ENCODE peak calls at places on chromosome X, in seven cellular contexts. One of them, this sample, is unnamed. For H3K27me3, the result is how much of the 10 kb centered on the place peaks cover.

GRCh38 chrX:148947399-148948025 is 447.1 kb downstream of the AFF2 start:
- DNase-seq in iPS DF 6.9: no peak
- DNase-seq in mammary epithelial cell: peak
- DNase-seq in tibial artery: no peak
- DNase-seq in CD4-positive, alpha-beta memory T cell: no peak
- DNase-seq in colonic mucosa: no peak
- DNase-seq in heart right ventricle: no peak
- DNase-seq in this sample: no peak

GRCh38 chrX:144253356-144253755 is 369.5 kb downstream of the UBE2NL start:
- DNase-seq in mammary epithelial cell: no peak
- DNase-seq in heart right ventricle: no peak
- DNase-seq in colonic mucosa: no peak
- DNase-seq in iPS DF 6.9: no peak
- DNase-seq in CD4-positive, alpha-beta memory T cell: no peak
- DNase-seq in tibial artery: no peak
- DNase-seq in this sample: no peak

GRCh38 chrX:2423293-2423692 is 77.5 kb downstream of the DHRSX start:
- DNase-seq in mammary epithelial cell: peak
- DNase-seq in iPS DF 6.9: no peak
- DNase-seq in colonic mucosa: no peak
- DNase-seq in tibial artery: no peak
- DNase-seq in CD4-positive, alpha-beta memory T cell: no peak
- DNase-seq in heart right ventricle: no peak
- DNase-seq in this sample: no peak

GRCh38 chrX:130024127-130024526 is 41.7 kb downstream of the BCORL1 start:
- DNase-seq in heart right ventricle: peak
- DNase-seq in tibial artery: peak
- DNase-seq in CD4-positive, alpha-beta memory T cell: peak
- DNase-seq in mammary epithelial cell: peak
- DNase-seq in colonic mucosa: peak
- DNase-seq in iPS DF 6.9: peak
- DNase-seq in this sample: peak

GRCh38 chrX:154022716-154023115 is 3.0 kb upstream of the IRAK1 start:
- DNase-seq in colonic mucosa: no peak
- DNase-seq in CD4-positive, alpha-beta memory T cell: no peak
- DNase-seq in iPS DF 6.9: no peak
- DNase-seq in mammary epithelial cell: no peak
- DNase-seq in tibial artery: no peak
- DNase-seq in heart right ventricle: no peak
- DNase-seq in this sample: no peak

GRCh38 chrX:13805241-13805640 is 11.7 kb downstream of the GPM6B start:
- DNase-seq in tibial artery: no peak
- DNase-seq in iPS DF 6.9: no peak
- DNase-seq in heart right ventricle: no peak
- DNase-seq in CD4-positive, alpha-beta memory T cell: no peak
- DNase-seq in mammary epithelial cell: no peak
- DNase-seq in colonic mucosa: no peak
- DNase-seq in this sample: no peak

GRCh38 chrX:129161108-129161507 is 362.2 kb downstream of the SMARCA1 start:
- DNase-seq in tibial artery: no peak
- DNase-seq in mammary epithelial cell: no peak
- DNase-seq in CD4-positive, alpha-beta memory T cell: no peak
- DNase-seq in colonic mucosa: no peak
- DNase-seq in heart right ventricle: no peak
- DNase-seq in iPS DF 6.9: no peak
- DNase-seq in this sample: no peak

GRCh38 chrX:45198301-45198700 is 2.4 kb downstream of the DIPK2B start:
- DNase-seq in colonic mucosa: no peak
- DNase-seq in mammary epithelial cell: no peak
- DNase-seq in CD4-positive, alpha-beta memory T cell: no peak
- DNase-seq in tibial artery: no peak
- DNase-seq in heart right ventricle: no peak
- DNase-seq in iPS DF 6.9: no peak
- DNase-seq in this sample: no peak

GRCh38 chrX:131072871-131073571 is 14.9 kb downstream of the ARHGAP36 start:
- DNase-seq in heart right ventricle: no peak
- DNase-seq in CD4-positive, alpha-beta memory T cell: no peak
- DNase-seq in tibial artery: no peak
- DNase-seq in iPS DF 6.9: no peak
- DNase-seq in colonic mucosa: no peak
- DNase-seq in mammary epithelial cell: no peak
- DNase-seq in this sample: no peak

GRCh38 chrX:153875391-153876111 is 10.4 kb downstream of the L1CAM start:
- DNase-seq in iPS DF 6.9: no peak
- DNase-seq in tibial artery: peak
- DNase-seq in mammary epithelial cell: no peak
- DNase-seq in heart right ventricle: peak
- DNase-seq in CD4-positive, alpha-beta memory T cell: peak
- DNase-seq in colonic mucosa: peak
- DNase-seq in this sample: peak

GRCh38 chrX:64205441-64205734 is at the start of gene AMER1:
- DNase-seq in mammary epithelial cell: no peak
- DNase-seq in tibial artery: no peak
- DNase-seq in heart right ventricle: no peak
- DNase-seq in iPS DF 6.9: no peak
- DNase-seq in CD4-positive, alpha-beta memory T cell: no peak
- DNase-seq in colonic mucosa: no peak
- DNase-seq in this sample: no peak

GRCh38 chrX:128676651-128677050 is 624.4 kb upstream of the ACTRT1 start:
- DNase-seq in CD4-positive, alpha-beta memory T cell: no peak
- DNase-seq in colonic mucosa: no peak
- DNase-seq in mammary epithelial cell: no peak
- DNase-seq in iPS DF 6.9: no peak
- DNase-seq in tibial artery: no peak
- DNase-seq in heart right ventricle: no peak
- DNase-seq in this sample: no peak

GRCh38 chrX:98956014-98956413 is 1454.1 kb downstream of the PCDH19 start:
- DNase-seq in iPS DF 6.9: peak
- DNase-seq in heart right ventricle: no peak
- DNase-seq in CD4-positive, alpha-beta memory T cell: no peak
- DNase-seq in mammary epithelial cell: no peak
- DNase-seq in colonic mucosa: no peak
- DNase-seq in tibial artery: no peak
- DNase-seq in this sample: no peak

GRCh38 chrX:84155938-84156337 is 32.1 kb downstream of the RPS6KA6 start:
- DNase-seq in iPS DF 6.9: no peak
- DNase-seq in colonic mucosa: no peak
- DNase-seq in heart right ventricle: no peak
- DNase-seq in mammary epithelial cell: no peak
- DNase-seq in tibial artery: no peak
- DNase-seq in CD4-positive, alpha-beta memory T cell: no peak
- DNase-seq in this sample: no peak

GRCh38 chrX:13059676-13060499 is 15.5 kb upstream of the FAM9C start:
- DNase-seq in tibial artery: no peak
- DNase-seq in CD4-positive, alpha-beta memory T cell: no peak
- DNase-seq in mammary epithelial cell: peak
- DNase-seq in iPS DF 6.9: no peak
- DNase-seq in heart right ventricle: no peak
- DNase-seq in colonic mucosa: no peak
- DNase-seq in this sample: no peak

GRCh38 chrX:97238632-97239031 is 354.9 kb downstream of the RPA4 start:
- DNase-seq in mammary epithelial cell: no peak
- DNase-seq in colonic mucosa: no peak
- DNase-seq in tibial artery: no peak
- DNase-seq in CD4-positive, alpha-beta memory T cell: no peak
- DNase-seq in iPS DF 6.9: no peak
- DNase-seq in heart right ventricle: no peak
- DNase-seq in this sample: no peak

GRCh38 chrX:112734250-112734649 is 54.5 kb upstream of the LHFPL1 start:
- DNase-seq in mammary epithelial cell: no peak
- DNase-seq in tibial artery: peak
- DNase-seq in heart right ventricle: peak
- DNase-seq in CD4-positive, alpha-beta memory T cell: no peak
- DNase-seq in iPS DF 6.9: no peak
- DNase-seq in colonic mucosa: no peak
- DNase-seq in this sample: no peak

GRCh38 chrX:125262836-125263235 is 56.8 kb upstream of the TEX13C start:
- DNase-seq in CD4-positive, alpha-beta memory T cell: no peak
- DNase-seq in mammary epithelial cell: no peak
- DNase-seq in heart right ventricle: no peak
- DNase-seq in colonic mucosa: no peak
- DNase-seq in tibial artery: no peak
- DNase-seq in iPS DF 6.9: no peak
- DNase-seq in this sample: no peak

GRCh38 chrX:39755152-39756032 is 342.4 kb downstream of the BCOR start:
- DNase-seq in CD4-positive, alpha-beta memory T cell: no peak
- DNase-seq in iPS DF 6.9: no peak
- DNase-seq in heart right ventricle: peak
- DNase-seq in mammary epithelial cell: peak
- DNase-seq in colonic mucosa: peak
- DNase-seq in tibial artery: peak
- DNase-seq in this sample: peak

GRCh38 chrX:39905475-39905889 is 192.3 kb downstream of the BCOR start:
- DNase-seq in iPS DF 6.9: no peak
- DNase-seq in heart right ventricle: no peak
- DNase-seq in colonic mucosa: peak
- DNase-seq in tibial artery: no peak
- DNase-seq in CD4-positive, alpha-beta memory T cell: no peak
- DNase-seq in mammary epithelial cell: no peak
- DNase-seq in this sample: no peak

GRCh38 chrX:14676431-14676830 is 147.1 kb downstream of the GLRA2 start:
- DNase-seq in colonic mucosa: no peak
- DNase-seq in mammary epithelial cell: no peak
- DNase-seq in tibial artery: no peak
- DNase-seq in iPS DF 6.9: no peak
- DNase-seq in heart right ventricle: no peak
- DNase-seq in CD4-positive, alpha-beta memory T cell: no peak
- DNase-seq in this sample: no peak

GRCh38 chrX:110746014-110746413 is 49.6 kb downstream of the CHRDL1 start:
- DNase-seq in tibial artery: no peak
- DNase-seq in heart right ventricle: no peak
- DNase-seq in CD4-positive, alpha-beta memory T cell: no peak
- DNase-seq in colonic mucosa: no peak
- DNase-seq in iPS DF 6.9: no peak
- DNase-seq in mammary epithelial cell: no peak
- DNase-seq in this sample: no peak

GRCh38 chrX:44244008-44244407 is 99.5 kb downstream of the EFHC2 start:
- DNase-seq in heart right ventricle: no peak
- DNase-seq in CD4-positive, alpha-beta memory T cell: peak
- DNase-seq in colonic mucosa: no peak
- DNase-seq in iPS DF 6.9: no peak
- DNase-seq in mammary epithelial cell: peak
- DNase-seq in tibial artery: no peak
- DNase-seq in this sample: no peak

DNA sequence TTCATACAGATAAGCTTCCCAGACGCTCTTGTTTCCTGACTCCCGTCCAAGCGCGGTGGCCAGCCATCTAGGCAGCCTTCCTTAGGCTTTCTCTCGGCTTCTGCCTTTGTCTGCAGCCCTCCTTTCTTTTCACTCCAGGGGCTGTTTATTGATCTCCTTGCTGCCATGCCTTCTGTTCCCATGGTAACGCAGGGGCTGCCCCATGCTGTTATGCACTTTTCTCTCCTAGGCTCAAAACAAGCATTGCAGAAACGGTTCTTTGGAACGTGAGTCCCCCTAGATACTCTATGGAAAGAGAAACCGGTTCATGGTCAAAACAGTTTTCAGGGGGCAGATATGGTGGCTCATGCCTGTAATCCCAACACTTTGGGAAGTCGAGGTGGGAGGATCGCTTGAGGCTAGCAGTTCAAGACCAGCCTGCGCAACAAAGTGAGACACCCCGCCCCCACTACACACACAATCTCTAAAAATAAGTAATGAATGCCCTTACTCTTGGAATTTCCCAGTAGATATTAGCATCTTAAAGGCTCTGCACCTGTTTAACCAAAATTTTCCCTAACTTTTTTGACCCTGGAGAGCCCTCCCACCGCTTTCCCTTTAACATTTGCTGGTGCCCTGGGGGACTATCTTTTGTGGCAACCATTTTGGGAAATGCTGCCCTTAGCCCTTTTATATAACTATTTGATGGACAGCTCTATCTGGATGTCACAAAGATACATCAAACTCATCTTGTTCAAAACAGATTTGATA is 53.9 kb upstream of the ZNF157 start:
- DNase-seq in colonic mucosa: no peak
- DNase-seq in tibial artery: no peak
- DNase-seq in heart right ventricle: no peak
- DNase-seq in mammary epithelial cell: no peak
- DNase-seq in CD4-positive, alpha-beta memory T cell: no peak
- DNase-seq in iPS DF 6.9: no peak
- DNase-seq in this sample: no peak
- H3K27me3 ChIP-seq in colonic mucosa: under half
- H3K27me3 ChIP-seq in tibial artery: under half
- H3K27me3 ChIP-seq in heart right ventricle: under half
- H3K27me3 ChIP-seq in mammary epithelial cell: under half
- H3K27me3 ChIP-seq in CD4-positive, alpha-beta memory T cell: under half
- H3K27me3 ChIP-seq in iPS DF 6.9: under half
- H3K27me3 ChIP-seq in this sample: under half

DNA sequence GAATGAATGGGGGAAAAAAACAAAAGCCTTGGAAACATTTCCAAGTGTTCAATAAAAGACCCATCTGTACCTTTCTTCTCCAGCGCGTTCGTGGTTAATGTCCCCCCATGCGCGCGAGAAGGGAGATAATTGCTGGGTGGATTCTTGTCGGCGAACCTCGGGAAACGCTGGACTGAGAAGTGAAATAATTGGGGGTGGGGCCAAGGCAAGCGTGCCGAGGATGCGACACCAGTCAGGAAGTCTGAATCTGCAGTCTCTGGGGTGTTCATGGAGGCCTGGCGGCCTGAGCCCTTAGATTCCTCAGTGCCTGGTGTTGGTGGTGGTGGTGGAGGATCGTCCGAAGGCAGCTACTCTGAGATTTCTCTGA is 5.3 kb upstream of the ARX start:
- DNase-seq in mammary epithelial cell: no peak
- DNase-seq in iPS DF 6.9: no peak
- DNase-seq in CD4-positive, alpha-beta memory T cell: no peak
- DNase-seq in heart right ventricle: no peak
- DNase-seq in colonic mucosa: no peak
- DNase-seq in tibial artery: no peak
- DNase-seq in this sample: no peak
- H3K27me3 ChIP-seq in mammary epithelial cell: under half
- H3K27me3 ChIP-seq in iPS DF 6.9: under half
- H3K27me3 ChIP-seq in CD4-positive, alpha-beta memory T cell: under half
- H3K27me3 ChIP-seq in heart right ventricle: half or more
- H3K27me3 ChIP-seq in colonic mucosa: half or more
- H3K27me3 ChIP-seq in tibial artery: under half
- H3K27me3 ChIP-seq in this sample: half or more

GRCh38 chrX:68072016-68072415 is 361.3 kb downstream of the OPHN1 start:
- DNase-seq in colonic mucosa: no peak
- DNase-seq in CD4-positive, alpha-beta memory T cell: no peak
- DNase-seq in mammary epithelial cell: peak
- DNase-seq in tibial artery: no peak
- DNase-seq in heart right ventricle: no peak
- DNase-seq in iPS DF 6.9: no peak
- DNase-seq in this sample: no peak
- H3K27me3 ChIP-seq in colonic mucosa: under half
- H3K27me3 ChIP-seq in CD4-positive, alpha-beta memory T cell: under half
- H3K27me3 ChIP-seq in mammary epithelial cell: under half
- H3K27me3 ChIP-seq in tibial artery: under half
- H3K27me3 ChIP-seq in heart right ventricle: under half
- H3K27me3 ChIP-seq in iPS DF 6.9: under half
- H3K27me3 ChIP-seq in this sample: under half

DNA sequence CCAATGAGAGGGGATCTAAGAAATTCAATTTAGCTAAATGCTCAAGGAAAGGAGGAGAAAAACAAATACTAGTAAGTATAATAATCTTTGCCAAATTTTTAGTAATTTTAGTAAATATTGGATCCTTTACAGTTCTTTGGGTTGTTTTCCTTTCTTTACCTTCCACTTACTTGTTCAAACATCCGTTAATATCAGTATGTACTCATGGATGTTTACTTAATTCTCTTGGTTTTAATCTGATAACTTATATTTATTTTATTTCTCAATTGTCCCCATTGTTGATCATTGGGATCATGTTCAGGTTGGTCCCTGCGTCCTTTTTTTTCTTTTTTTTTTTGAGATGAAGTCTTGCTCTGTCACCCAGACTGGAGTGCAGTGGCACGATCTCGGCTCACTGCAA is 46.9 kb downstream of the SPIN2B start:
- DNase-seq in mammary epithelial cell: no peak
- DNase-seq in tibial artery: no peak
- DNase-seq in iPS DF 6.9: no peak
- DNase-seq in heart right ventricle: no peak
- DNase-seq in CD4-positive, alpha-beta memory T cell: no peak
- DNase-seq in colonic mucosa: no peak
- DNase-seq in this sample: no peak
- H3K27me3 ChIP-seq in mammary epithelial cell: under half
- H3K27me3 ChIP-seq in tibial artery: under half
- H3K27me3 ChIP-seq in iPS DF 6.9: under half
- H3K27me3 ChIP-seq in heart right ventricle: under half
- H3K27me3 ChIP-seq in CD4-positive, alpha-beta memory T cell: under half
- H3K27me3 ChIP-seq in colonic mucosa: under half
- H3K27me3 ChIP-seq in this sample: under half